ENCODE peak calls at places on chromosomes 7 and 10, in five cellular contexts. A, S, R, D and N are unnamed samples.

GRCh38 chr7:153832160-153832559 is 220.0 kb upstream of the DPP6 start:
- DNase-seq in S (no peak), R (no peak), A (no peak), D (no peak), N (no peak)

GRCh38 chr7:42843209-42843800 is 68.6 kb downstream of the C7orf25 start:
- DNase-seq in D (peak), S (peak), R (peak), A (peak), N (peak)

GRCh38 chr7:151252961-151253691 is 4.6 kb upstream of the SMARCD3 start:
- DNase-seq in R (no peak), D (no peak), S (no peak), A (peak), N (no peak)

GRCh38 chr10:103667390-103667789 is 173.9 kb downstream of the NEURL1 start:
- DNase-seq in A (no peak), D (peak), S (peak), R (peak), N (no peak)

GRCh38 chr7:26101471-26102151 is 50.4 kb upstream of the NFE2L3 start:
- DNase-seq in A (no peak), R (no peak), D (no peak), S (no peak), N (no peak)

GRCh38 chr7:129919492-129919891 is 33.3 kb downstream of the UBE2H start:
- DNase-seq in S (no peak), D (no peak), R (no peak), A (no peak), N (no peak)

GRCh38 chr7:55081067-55081853 is 62.4 kb downstream of the EGFR start:
- DNase-seq in S (peak), R (no peak), D (peak), A (peak), N (no peak)

GRCh38 chr7:142030294-142030693 is 34.6 kb downstream of the MGAM start:
- DNase-seq in R (no peak), A (peak), S (no peak), D (no peak), N (peak)

GRCh38 chr7:72298912-72299311 is 113.2 kb downstream of the CALN1 start:
- DNase-seq in R (no peak), A (no peak), S (no peak), D (no peak), N (no peak)

GRCh38 chr7:54811016-54811924 is 52.3 kb upstream of the SEC61G start:
- DNase-seq in S (peak), A (peak), D (peak), R (no peak), N (peak)

GRCh38 chr10:126754966-126755365 is 84.5 kb upstream of the C10orf90 start:
- DNase-seq in R (no peak), S (no peak), D (no peak), A (no peak), N (no peak)

GRCh38 chr7:134062460-134062859 is 64.7 kb upstream of the LRGUK start:
- DNase-seq in R (peak), D (no peak), S (peak), A (no peak), N (no peak)

GRCh38 chr7:30148951-30149459 is 14.2 kb downstream of the MTURN start:
- DNase-seq in R (no peak), S (no peak), A (no peak), D (no peak), N (peak)

GRCh38 chr10:69226919-69227450 is 6.9 kb downstream of the HKDC1 start:
- DNase-seq in A (no peak), S (no peak), R (no peak), D (no peak), N (no peak)

GRCh38 chr10:69228151-69228550 is 8.0 kb downstream of the HKDC1 start:
- DNase-seq in A (no peak), R (no peak), S (no peak), D (no peak), N (no peak)

GRCh38 chr10:69230128-69230527 is 10.0 kb downstream of the HKDC1 start:
- DNase-seq in A (no peak), S (no peak), D (no peak), R (no peak), N (no peak)

GRCh38 chr10:69232252-69232651 is 12.1 kb downstream of the HKDC1 start:
- DNase-seq in D (peak), R (no peak), A (peak), S (peak), N (peak)

DNA sequence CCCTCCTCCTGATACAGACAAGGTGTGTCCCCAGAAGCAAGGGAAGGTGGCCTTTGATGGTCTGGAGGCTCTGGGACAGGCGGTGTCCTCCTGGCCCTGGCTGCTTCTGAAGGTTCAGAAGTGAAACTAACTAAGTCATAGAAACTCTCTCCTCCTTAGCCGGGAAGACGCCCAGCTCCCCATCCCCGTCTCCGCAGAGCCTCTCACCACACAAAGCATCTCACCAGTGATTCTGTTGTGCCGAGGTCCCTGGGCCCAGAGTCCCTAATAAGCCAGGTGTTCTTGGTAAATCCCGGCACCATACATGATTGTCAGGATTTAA is 9.4 kb downstream of the HKDC1 start:
- DNase-seq in R (no peak), S (no peak), A (no peak), D (no peak), N (no peak)
- H3K4me3 ChIP-seq in R (no peak), S (no peak), A (no peak), D (no peak), N (no peak)

DNA sequence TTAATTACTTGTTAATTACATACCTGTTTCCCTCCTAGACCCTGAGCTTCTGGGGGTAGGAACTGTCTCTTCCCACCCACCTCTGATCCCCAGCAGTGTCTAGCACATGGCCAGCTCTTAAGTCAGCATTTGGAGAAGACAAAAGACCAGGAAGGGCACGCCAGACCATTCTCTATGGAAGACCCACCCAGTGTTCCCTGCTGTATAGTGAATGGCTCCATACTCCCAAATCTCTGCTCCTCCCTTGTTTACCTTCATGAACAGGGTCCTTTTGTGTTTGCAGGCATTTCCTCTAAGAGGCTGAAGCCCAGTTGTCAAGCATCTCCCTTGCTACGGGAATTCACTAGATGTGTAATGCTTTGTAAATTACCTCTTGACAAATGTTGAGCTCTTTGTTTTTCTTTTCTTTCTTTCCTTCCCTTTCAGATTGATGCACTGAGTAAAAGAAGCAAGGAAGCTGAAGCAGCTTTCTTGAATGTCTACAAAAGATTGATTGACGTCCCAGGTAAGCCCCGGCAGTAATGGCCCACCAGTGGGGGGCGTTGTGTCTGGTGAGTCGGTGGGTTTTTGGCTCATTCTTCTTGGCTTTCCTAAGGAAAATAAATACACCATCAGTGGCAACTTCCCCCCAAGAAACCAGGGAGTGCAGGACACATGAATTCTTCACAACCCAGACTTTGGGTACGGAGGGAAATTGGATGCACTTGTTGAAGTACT is 216.6 kb upstream of the SH2B2 start:
- DNase-seq in R (no peak), D (no peak), S (no peak), A (no peak), N (no peak)
- TF ChIP-seq CTCF in R (no peak), D (no peak), S (no peak), A (no peak), N (no peak)

GRCh38 chr10:51076442-51076841 is 2.2 kb downstream of the PRKG1 start:
- DNase-seq in S (no peak), D (no peak), A (no peak), R (no peak), N (no peak)

GRCh38 chr10:51074238-51075028 is at the start of gene PRKG1:
- DNase-seq in A (peak), R (peak), S (peak), D (peak), N (peak)

GRCh38 chr10:51073461-51074237 is 638 bp upstream of the PRKG1 start:
- DNase-seq in A (peak), R (peak), S (peak), D (peak), N (no peak)

GRCh38 chr10:51075802-51076201 is 1.5 kb downstream of the PRKG1 start:
- DNase-seq in D (no peak), S (no peak), R (no peak), A (no peak), N (no peak)

GRCh38 chr10:51073035-51073434 is 1.3 kb upstream of the PRKG1 start:
- DNase-seq in A (no peak), R (no peak), D (no peak), S (no peak), N (no peak)
- H3K4me3 ChIP-seq in A (peak), R (peak), D (no peak), S (no peak), N (no peak)

DNA sequence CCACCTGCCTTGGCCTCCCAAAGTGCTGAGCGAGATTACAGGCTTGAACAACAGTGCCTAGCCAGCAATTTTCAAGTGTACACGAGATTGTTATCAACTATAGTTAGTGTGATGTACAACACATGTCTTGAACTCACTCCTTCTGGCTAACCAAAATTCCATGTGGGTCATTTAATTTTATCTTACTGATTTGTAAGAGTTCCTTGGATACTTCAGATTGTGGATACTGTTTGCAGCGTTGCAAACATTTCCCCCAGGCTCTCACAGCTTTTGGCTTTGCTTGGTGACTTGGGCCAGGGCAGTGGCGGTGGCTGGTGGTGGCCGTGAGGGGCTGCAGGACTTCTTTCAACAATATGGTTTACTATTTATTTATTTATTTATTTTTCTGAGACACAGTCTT is 8.5 kb upstream of the TMEM270 start:
- DNase-seq in S (no peak), R (no peak), D (no peak), A (no peak), N (no peak)
- TF ChIP-seq CTCF in S (no peak), R (no peak), D (no peak), A (no peak), N (no peak)

DNA sequence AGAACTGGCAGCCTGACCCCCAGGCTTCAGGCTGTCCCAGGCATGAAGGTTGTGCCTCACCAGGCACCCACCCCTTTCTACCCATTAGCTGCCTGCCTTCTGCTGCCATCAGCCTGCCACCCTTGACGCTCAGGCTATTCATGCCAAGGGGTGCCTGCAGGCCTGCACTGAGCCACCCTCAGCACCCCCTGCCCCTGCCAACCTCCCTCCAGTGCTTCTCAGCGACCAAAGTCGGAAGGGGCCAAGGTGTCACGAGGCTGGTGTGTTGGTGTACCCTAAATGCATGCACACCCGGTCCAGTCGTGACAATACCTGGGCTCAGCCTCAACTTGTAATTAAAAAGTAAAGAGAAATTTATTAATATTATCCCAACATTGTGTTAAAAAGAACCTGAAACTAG is 422.7 kb downstream of the ARL4A start:
- DNase-seq in S (no peak), D (no peak), A (no peak), R (no peak), N (no peak)
- H3K4me3 ChIP-seq in S (no peak), D (no peak), A (no peak), R (no peak), N (no peak)

GRCh38 chr10:80407836-80408197 is 534 bp upstream of the PRXL2A start:
- DNase-seq in R (no peak), S (no peak), A (no peak), D (no peak), N (peak)
- TF ChIP-seq CTCF in R (no peak), S (no peak), A (no peak), D (no peak), N (no peak)

DNA sequence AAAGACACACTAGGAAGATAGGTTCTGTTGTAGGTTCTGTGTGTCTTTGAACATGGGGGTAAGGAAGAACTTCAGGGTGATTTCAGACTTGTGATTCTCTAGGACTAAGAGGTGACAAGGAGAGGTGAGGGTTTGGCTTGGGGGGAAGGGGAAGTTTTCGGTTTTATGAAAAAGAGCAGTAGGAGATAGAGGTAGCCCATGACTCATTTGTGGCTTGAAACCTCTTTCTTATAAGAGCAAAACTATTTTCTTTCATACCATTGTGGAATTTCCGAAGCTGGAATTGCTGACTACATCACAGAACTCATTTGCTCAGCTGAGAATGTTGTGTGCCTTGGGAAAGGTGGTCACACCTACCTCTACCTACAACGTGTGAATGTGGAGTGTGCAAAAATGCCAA is 39.6 kb upstream of the IKZF1 start:
- DNase-seq in A (no peak), D (no peak), S (no peak), R (no peak), N (peak)
- H3K4me3 ChIP-seq in A (no peak), D (no peak), S (no peak), R (no peak), N (no peak)